ENCODE peak calls at places on chromosomes 3 and 15, in four cellular contexts. S is IMR-90, R is GM12878, N is K562. A is an unnamed sample.

GRCh38 chr3:20197775-20198174 is 11.8 kb upstream of the SGO1 start:
- DNase-seq in R (no peak), N (no peak), S (no peak), A (no peak)

GRCh38 chr3:96619475-96619874 is 194.9 kb upstream of the EPHA6 start:
- DNase-seq in R (no peak), S (no peak), N (peak; percentile 0), A (no peak)

GRCh38 chr3:186360779-186361178 is 1.3 kb downstream of the DGKG start:
- DNase-seq in R (no peak), N (no peak), S (no peak), A (no peak)

GRCh38 chr3:107650788-107651187 is 128.0 kb downstream of the BBX start:
- DNase-seq in S (no peak), R (no peak), N (no peak), A (no peak)

GRCh38 chr3:183244219-183244618 is 8.8 kb upstream of the B3GNT5 start:
- DNase-seq in R (no peak), S (no peak), N (no peak), A (no peak)

GRCh38 chr3:195249858-195250464 is 21.0 kb downstream of the XXYLT1 start:
- DNase-seq in N (no peak), R (no peak), S (no peak), A (no peak)

GRCh38 chr3:147881933-147882332 is 472.8 kb downstream of the ZIC1 start:
- DNase-seq in R (no peak), N (no peak), S (no peak), A (no peak)

GRCh38 chr3:129723558-129724324 is 117.3 kb upstream of the PLXND1 start:
- DNase-seq in R (no peak), N (no peak), S (peak; percentile 89), A (peak; percentile 69)

GRCh38 chr15:87871738-87872315 is 384.7 kb downstream of the NTRK3 start:
- DNase-seq in R (no peak), S (peak; percentile 43), N (no peak), A (no peak)

GRCh38 chr3:196207833-196208607 is 3.2 kb downstream of the ZDHHC19 start:
- DNase-seq in S (no peak), R (no peak), N (peak; percentile 94), A (peak; percentile 57)

GRCh38 chr15:63043391-63044076 is 987 bp downstream of the TPM1 start:
- DNase-seq in S (no peak), N (no peak), R (no peak), A (no peak)

GRCh38 chr15:50183112-50183794 is 1.3 kb downstream of the SLC27A2 start:
- DNase-seq in R (no peak), N (peak; percentile 62), S (no peak), A (no peak)

GRCh38 chr3:31724681-31725080 is 192.0 kb downstream of the STT3B start:
- DNase-seq in S (peak; percentile 62), N (peak; percentile 20), R (no peak), A (peak; percentile 49)

GRCh38 chr15:68682906-68683490 is 104.2 kb downstream of the CORO2B start:
- DNase-seq in N (no peak), S (no peak), R (no peak), A (no peak)

GRCh38 chr3:22858486-22858885 is 344.6 kb upstream of the UBE2E2 start:
- DNase-seq in S (no peak), R (no peak), N (no peak), A (no peak)

GRCh38 chr3:105626739-105627138 is 242.1 kb downstream of the CBLB start:
- DNase-seq in S (no peak), N (peak; percentile 40), R (no peak), A (no peak)

GRCh38 chr3:175149675-175150074 is 290.5 kb downstream of the NAALADL2 start:
- DNase-seq in S (peak; percentile 5), R (peak; percentile 62), N (no peak), A (no peak)

GRCh38 chr15:70650567-70650966 is 112.8 kb downstream of the UACA start:
- DNase-seq in S (no peak), R (no peak), N (no peak), A (no peak)

GRCh38 chr3:42504334-42505202 is 2.1 kb downstream of the VIPR1 start:
- DNase-seq in N (peak; percentile 44), S (no peak), R (no peak), A (no peak)

GRCh38 chr3:45966969-45967640 is 23.8 kb downstream of the CXCR6 start:
- DNase-seq in R (no peak), N (no peak), S (no peak), A (no peak)

GRCh38 chr3:45966371-45966780 is 23.1 kb downstream of the CXCR6 start:
- DNase-seq in N (no peak), R (no peak), S (no peak), A (no peak)

GRCh38 chr3:45964139-45964538 is 20.9 kb downstream of the CXCR6 start:
- DNase-seq in S (no peak), N (no peak), R (peak; percentile 31), A (no peak)

GRCh38 chr3:45967724-45968123 is 24.5 kb downstream of the CXCR6 start:
- DNase-seq in S (no peak), R (no peak), N (no peak), A (no peak)

GRCh38 chr3:45965281-45966052 is 22.2 kb downstream of the CXCR6 start:
- DNase-seq in S (no peak), R (no peak), N (no peak), A (no peak)
- TF ChIP-seq RCOR1 in S (no peak), R (no peak), N (no peak), A (no peak)

GRCh38 chr3:72483554-72484104 is 364.6 kb downstream of the SHQ1 start:
- DNase-seq in N (no peak), R (no peak), S (no peak), A (no peak)

GRCh38 chr3:72480366-72480765 is 367.9 kb downstream of the SHQ1 start:
- DNase-seq in S (no peak), N (no peak), R (no peak), A (no peak)

GRCh38 chr3:72481542-72481941 is 366.7 kb downstream of the SHQ1 start:
- DNase-seq in N (no peak), S (no peak), R (no peak), A (no peak)

GRCh38 chr3:72485649-72486048 is 362.6 kb downstream of the SHQ1 start:
- DNase-seq in R (no peak), S (peak; percentile 10), N (no peak), A (no peak)

GRCh38 chr3:72482589-72483249 is 365.5 kb downstream of the SHQ1 start:
- DNase-seq in R (peak; percentile 48), S (peak; percentile 74), N (peak; percentile 72), A (peak; percentile 30)
- TF ChIP-seq ELK1 in R (no peak), S (no peak), N (no peak), A (no peak)

GRCh38 chr3:128012050-128012449 is 40.2 kb upstream of the SEC61A1 start:
- DNase-seq in R (no peak), N (peak; percentile 4), S (no peak), A (no peak)

GRCh38 chr3:128006471-128007424 is 45.5 kb upstream of the SEC61A1 start:
- DNase-seq in R (no peak), N (no peak), S (no peak), A (no peak)

GRCh38 chr3:128009952-128010846 is 42.0 kb upstream of the SEC61A1 start:
- DNase-seq in S (peak; percentile 50), R (no peak), N (peak; percentile 3), A (peak; percentile 14)

GRCh38 chr3:128014548-128014947 is 37.7 kb upstream of the SEC61A1 start:
- DNase-seq in R (no peak), N (no peak), S (no peak), A (no peak)

DNA sequence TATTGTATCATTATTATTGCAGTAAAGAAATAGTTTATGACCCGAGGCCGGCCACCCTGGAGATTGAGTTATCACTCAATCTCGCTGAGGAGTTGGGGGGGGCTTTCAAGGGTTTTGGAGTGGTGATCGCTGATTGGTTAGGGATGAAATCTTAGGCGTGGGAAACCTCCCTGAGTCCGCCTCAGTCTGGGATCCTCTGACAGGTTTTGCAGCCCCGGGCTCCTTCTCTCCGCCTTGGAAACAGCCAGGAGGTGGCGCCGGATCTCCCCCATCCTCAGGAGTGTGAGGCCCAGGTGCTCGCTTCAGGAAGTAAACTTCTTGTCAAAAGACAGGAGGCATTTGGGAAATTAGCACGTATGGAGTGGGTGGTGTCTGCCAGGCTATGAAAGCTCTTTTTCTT is 41.1 kb upstream of the SEC61A1 start:
- DNase-seq in R (no peak), S (peak; percentile 10), N (peak; percentile 63), A (peak; percentile 33)
- TF ChIP-seq RCOR1 in R (no peak), S (no peak), N (no peak), A (no peak)

GRCh38 chr3:55723653-55724406 is 236.7 kb upstream of the WNT5A start:
- DNase-seq in R (no peak), N (no peak), S (no peak), A (no peak)

GRCh38 chr3:55724407-55724784 is 237.3 kb upstream of the WNT5A start:
- DNase-seq in R (no peak), S (no peak), N (no peak), A (no peak)

GRCh38 chr3:55725681-55726500 is 238.8 kb upstream of the WNT5A start:
- DNase-seq in R (no peak), S (peak; percentile 21), N (no peak), A (no peak)

GRCh38 chr3:55726501-55726775 is 239.3 kb upstream of the WNT5A start:
- DNase-seq in S (no peak), R (no peak), N (no peak), A (no peak)

DNA sequence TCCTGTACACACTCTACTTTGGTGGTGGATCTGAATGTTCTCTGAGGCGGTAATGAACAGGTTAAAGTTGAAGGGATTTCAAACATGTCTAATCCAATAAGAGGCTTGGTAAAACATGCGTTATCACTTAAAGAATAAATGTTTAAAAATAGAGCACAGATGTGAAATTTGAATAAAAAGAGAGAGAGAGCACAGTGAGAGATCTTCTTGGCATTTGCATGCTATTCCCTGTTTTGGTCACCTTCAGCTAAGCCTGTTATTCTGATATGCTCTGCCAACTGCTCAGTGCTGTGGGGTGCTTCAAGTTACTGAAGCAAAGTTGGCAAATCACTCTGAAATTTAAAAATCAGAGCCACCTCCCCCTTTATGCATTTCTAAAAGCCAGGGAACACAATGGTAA is 237.7 kb upstream of the WNT5A start:
- DNase-seq in N (no peak), R (peak; percentile 37), S (no peak), A (no peak)
- TF ChIP-seq ELK1 in N (no peak), R (no peak), S (no peak), A (no peak)

DNA sequence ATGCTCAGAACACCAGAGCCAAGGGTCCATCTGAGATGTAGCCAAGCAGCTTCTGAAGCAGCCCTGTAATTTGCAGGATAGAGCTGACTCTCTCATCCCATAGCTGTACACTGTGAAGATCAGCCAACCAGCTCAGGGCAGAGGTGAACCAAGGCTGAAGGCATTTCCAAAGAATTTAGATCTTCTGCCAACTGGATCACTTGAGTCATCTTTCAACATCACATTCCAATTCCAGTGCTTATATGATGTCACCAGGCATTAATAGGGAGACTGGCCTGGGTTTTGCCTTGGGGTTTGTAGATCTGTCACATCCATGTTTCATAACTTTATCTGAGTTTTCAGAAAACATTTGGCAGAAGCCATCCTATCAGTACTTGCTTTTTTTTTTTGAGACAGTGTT is 98.2 kb downstream of the NR2F2 start:
- DNase-seq in R (no peak), S (peak; percentile 96), N (no peak), A (no peak)
- TF ChIP-seq RCOR1 in R (no peak), S (no peak), N (no peak), A (no peak)

DNA sequence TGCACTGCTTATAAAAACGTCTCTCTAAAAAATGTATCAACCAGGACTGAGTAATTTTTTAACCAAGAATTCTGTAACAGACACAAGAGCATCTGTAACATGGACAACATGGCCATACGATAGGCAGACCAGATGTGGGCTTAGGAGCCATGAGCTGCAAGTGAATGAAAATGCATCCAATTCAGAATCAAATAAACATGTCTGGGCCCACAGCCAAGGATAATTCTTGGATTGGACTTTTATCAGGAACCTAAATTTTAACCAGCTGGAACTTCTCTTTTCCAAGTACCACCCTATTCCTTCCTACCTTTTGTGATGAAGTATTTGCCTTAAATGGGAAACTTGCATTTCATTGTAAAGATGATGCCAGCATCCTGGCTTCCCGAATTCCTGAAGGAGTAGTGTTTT is 4.0 kb downstream of the IL17RD start:
- DNase-seq in R (no peak), S (peak; percentile 34), N (no peak), A (no peak)
- TF ChIP-seq ELK1 in R (no peak), S (no peak), N (no peak), A (no peak)